ENCODE peak calls at places on chromosomes 4 and X, in seven cellular contexts. V is T-helper 17 cell; D is DMS 273 treated with DMSO at 0.1 percent for 48 hours; R is heart right ventricle; A is AG08396; G is Peyer's patch; S is activated T-cell treated with anti-CD3 and anti-CD28 coated beads, Interleukin-2, amount 50 U/mL, for 72 hours. Y is an unnamed sample.

GRCh38 chr4:142373610-142374009 is 472.5 kb downstream of the INPP4B start:
- DNase-seq in V (no peak), D (no peak), R (no peak), A (no peak), G (no peak), S (no peak), Y (no peak)

GRCh38 chr4:117941611-117942010 is 92.7 kb upstream of the NDST3 start:
- DNase-seq in V (no peak), D (no peak), R (no peak), A (no peak), G (no peak), S (no peak), Y (no peak)

GRCh38 chrX:40177942-40178715 is 80.4 kb upstream of the BCOR start:
- DNase-seq in V (no peak), D (no peak), R (no peak), A (no peak), G (no peak), S (no peak), Y (no peak)

GRCh38 chrX:145735036-145735435 is 82.6 kb upstream of the SLITRK2 start:
- DNase-seq in V (no peak), D (no peak), R (no peak), A (peak; percentile 27), G (no peak), S (no peak), Y (no peak)

GRCh38 chr4:2352171-2352570 is 66.3 kb downstream of the ZFYVE28 start:
- DNase-seq in V (peak; percentile 6), D (no peak), R (no peak), A (no peak), G (peak; percentile 29), S (no peak), Y (no peak)

GRCh38 chrX:12891167-12891566 is 15.3 kb upstream of the TLR8 start:
- DNase-seq in V (no peak), D (no peak), R (no peak), A (no peak), G (no peak), S (no peak), Y (no peak)

GRCh38 chr4:86096373-86096772 is 263.5 kb downstream of the MAPK10 start:
- DNase-seq in V (no peak), D (no peak), R (no peak), A (no peak), G (no peak), S (no peak), Y (no peak)

GRCh38 chr4:123488916-123489315 is 92.3 kb downstream of the SPRY1 start:
- DNase-seq in V (no peak), D (no peak), R (no peak), A (peak; percentile 34), G (no peak), S (no peak), Y (no peak)